ENCODE peak calls at places on chromosomes 6 and 20, in nine cellular contexts. One of them, this sample, is unnamed. For H3K9me3, the result is how much of the 10 kb centered on the place peaks cover.

GRCh38 chr6:129031051-129031599 is 148.2 kb downstream of the LAMA2 start:
- DNase-seq in tibial nerve: no peak
- DNase-seq in right lobe of liver: no peak
- DNase-seq in cardiac muscle cell: no peak
- DNase-seq in iPS DF 6.9: no peak
- DNase-seq in adipocyte: peak
- DNase-seq in heart left ventricle: no peak
- DNase-seq in upper lobe of right lung: no peak
- DNase-seq in right cardiac atrium: no peak
- DNase-seq in this sample: peak

GRCh38 chr6:106098383-106099234 is 12.5 kb downstream of the PRDM1 start:
- DNase-seq in tibial nerve: no peak
- DNase-seq in right lobe of liver: no peak
- DNase-seq in cardiac muscle cell: no peak
- DNase-seq in iPS DF 6.9: no peak
- DNase-seq in adipocyte: peak
- DNase-seq in heart left ventricle: no peak
- DNase-seq in upper lobe of right lung: no peak
- DNase-seq in right cardiac atrium: no peak
- DNase-seq in this sample: no peak

GRCh38 chr20:58054744-58055373 is 173.6 kb downstream of the ANKRD60 start:
- DNase-seq in tibial nerve: no peak
- DNase-seq in right lobe of liver: peak
- DNase-seq in cardiac muscle cell: no peak
- DNase-seq in iPS DF 6.9: no peak
- DNase-seq in adipocyte: peak
- DNase-seq in heart left ventricle: peak
- DNase-seq in upper lobe of right lung: no peak
- DNase-seq in right cardiac atrium: peak
- DNase-seq in this sample: no peak

GRCh38 chr6:169859978-169860703 is 108.7 kb downstream of the ERMARD start:
- DNase-seq in tibial nerve: no peak
- DNase-seq in right lobe of liver: no peak
- DNase-seq in cardiac muscle cell: no peak
- DNase-seq in iPS DF 6.9: no peak
- DNase-seq in adipocyte: no peak
- DNase-seq in heart left ventricle: no peak
- DNase-seq in upper lobe of right lung: peak
- DNase-seq in right cardiac atrium: no peak
- DNase-seq in this sample: no peak

GRCh38 chr6:18405477-18406293 is 18.5 kb downstream of the RNF144B start:
- DNase-seq in tibial nerve: no peak
- DNase-seq in right lobe of liver: no peak
- DNase-seq in cardiac muscle cell: no peak
- DNase-seq in iPS DF 6.9: no peak
- DNase-seq in adipocyte: peak
- DNase-seq in heart left ventricle: no peak
- DNase-seq in upper lobe of right lung: no peak
- DNase-seq in right cardiac atrium: no peak
- DNase-seq in this sample: peak

GRCh38 chr6:17962436-17963031 is 24.9 kb downstream of the KIF13A start:
- DNase-seq in tibial nerve: no peak
- DNase-seq in right lobe of liver: no peak
- DNase-seq in cardiac muscle cell: peak
- DNase-seq in iPS DF 6.9: no peak
- DNase-seq in adipocyte: peak
- DNase-seq in heart left ventricle: peak
- DNase-seq in upper lobe of right lung: no peak
- DNase-seq in right cardiac atrium: peak
- DNase-seq in this sample: no peak

GRCh38 chr6:16712250-16712930 is 48.9 kb downstream of the ATXN1 start:
- DNase-seq in tibial nerve: no peak
- DNase-seq in right lobe of liver: no peak
- DNase-seq in cardiac muscle cell: no peak
- DNase-seq in iPS DF 6.9: no peak
- DNase-seq in adipocyte: peak
- DNase-seq in heart left ventricle: no peak
- DNase-seq in upper lobe of right lung: no peak
- DNase-seq in right cardiac atrium: no peak
- DNase-seq in this sample: peak

GRCh38 chr6:156383059-156383458 is 394.1 kb upstream of the ARID1B start:
- DNase-seq in tibial nerve: no peak
- DNase-seq in right lobe of liver: no peak
- DNase-seq in cardiac muscle cell: no peak
- DNase-seq in iPS DF 6.9: no peak
- DNase-seq in adipocyte: no peak
- DNase-seq in heart left ventricle: no peak
- DNase-seq in upper lobe of right lung: no peak
- DNase-seq in right cardiac atrium: no peak
- DNase-seq in this sample: no peak

GRCh38 chr20:45067087-45067486 is 33.8 kb downstream of the KCNS1 start:
- DNase-seq in tibial nerve: no peak
- DNase-seq in right lobe of liver: no peak
- DNase-seq in cardiac muscle cell: no peak
- DNase-seq in iPS DF 6.9: no peak
- DNase-seq in adipocyte: no peak
- DNase-seq in heart left ventricle: no peak
- DNase-seq in upper lobe of right lung: no peak
- DNase-seq in right cardiac atrium: no peak
- DNase-seq in this sample: no peak

GRCh38 chr6:154732824-154733609 is at the start of gene SCAF8:
- DNase-seq in tibial nerve: peak
- DNase-seq in right lobe of liver: peak
- DNase-seq in cardiac muscle cell: peak
- DNase-seq in iPS DF 6.9: peak
- DNase-seq in adipocyte: peak
- DNase-seq in heart left ventricle: peak
- DNase-seq in upper lobe of right lung: peak
- DNase-seq in right cardiac atrium: peak
- DNase-seq in this sample: peak

GRCh38 chr6:80541186-80541585 is 434.7 kb downstream of the BCKDHB start:
- DNase-seq in tibial nerve: no peak
- DNase-seq in right lobe of liver: no peak
- DNase-seq in cardiac muscle cell: no peak
- DNase-seq in iPS DF 6.9: no peak
- DNase-seq in adipocyte: peak
- DNase-seq in heart left ventricle: no peak
- DNase-seq in upper lobe of right lung: no peak
- DNase-seq in right cardiac atrium: no peak
- DNase-seq in this sample: no peak

GRCh38 chr20:46215913-46216707 is 92.2 kb downstream of the CDH22 start:
- DNase-seq in tibial nerve: no peak
- DNase-seq in right lobe of liver: no peak
- DNase-seq in cardiac muscle cell: peak
- DNase-seq in iPS DF 6.9: peak
- DNase-seq in adipocyte: peak
- DNase-seq in heart left ventricle: peak
- DNase-seq in upper lobe of right lung: no peak
- DNase-seq in right cardiac atrium: peak
- DNase-seq in this sample: peak

GRCh38 chr6:3212261-3212660 is 15.2 kb downstream of the TUBB2B start:
- DNase-seq in tibial nerve: no peak
- DNase-seq in right lobe of liver: no peak
- DNase-seq in cardiac muscle cell: no peak
- DNase-seq in iPS DF 6.9: no peak
- DNase-seq in adipocyte: no peak
- DNase-seq in heart left ventricle: no peak
- DNase-seq in upper lobe of right lung: no peak
- DNase-seq in right cardiac atrium: no peak
- DNase-seq in this sample: no peak

GRCh38 chr20:47694021-47694818 is 91.1 kb downstream of the SULF2 start:
- DNase-seq in tibial nerve: no peak
- DNase-seq in right lobe of liver: no peak
- DNase-seq in cardiac muscle cell: no peak
- DNase-seq in iPS DF 6.9: no peak
- DNase-seq in adipocyte: no peak
- DNase-seq in heart left ventricle: no peak
- DNase-seq in upper lobe of right lung: no peak
- DNase-seq in right cardiac atrium: no peak
- DNase-seq in this sample: no peak

GRCh38 chr20:47689726-47690125 is 95.6 kb downstream of the SULF2 start:
- DNase-seq in tibial nerve: no peak
- DNase-seq in right lobe of liver: no peak
- DNase-seq in cardiac muscle cell: no peak
- DNase-seq in iPS DF 6.9: no peak
- DNase-seq in adipocyte: no peak
- DNase-seq in heart left ventricle: no peak
- DNase-seq in upper lobe of right lung: no peak
- DNase-seq in right cardiac atrium: no peak
- DNase-seq in this sample: no peak

GRCh38 chr20:47687095-47687987 is 97.9 kb downstream of the SULF2 start:
- DNase-seq in tibial nerve: no peak
- DNase-seq in right lobe of liver: no peak
- DNase-seq in cardiac muscle cell: no peak
- DNase-seq in iPS DF 6.9: no peak
- DNase-seq in adipocyte: no peak
- DNase-seq in heart left ventricle: no peak
- DNase-seq in upper lobe of right lung: no peak
- DNase-seq in right cardiac atrium: no peak
- DNase-seq in this sample: no peak

GRCh38 chr20:47688385-47689381 is 96.6 kb downstream of the SULF2 start:
- DNase-seq in tibial nerve: no peak
- DNase-seq in right lobe of liver: no peak
- DNase-seq in cardiac muscle cell: no peak
- DNase-seq in iPS DF 6.9: no peak
- DNase-seq in adipocyte: no peak
- DNase-seq in heart left ventricle: no peak
- DNase-seq in upper lobe of right lung: no peak
- DNase-seq in right cardiac atrium: no peak
- DNase-seq in this sample: peak

GRCh38 chr20:47691632-47692031 is 93.6 kb downstream of the SULF2 start:
- DNase-seq in tibial nerve: no peak
- DNase-seq in right lobe of liver: no peak
- DNase-seq in cardiac muscle cell: peak
- DNase-seq in iPS DF 6.9: no peak
- DNase-seq in adipocyte: peak
- DNase-seq in heart left ventricle: no peak
- DNase-seq in upper lobe of right lung: no peak
- DNase-seq in right cardiac atrium: no peak
- DNase-seq in this sample: no peak
- H3K9me3 ChIP-seq in tibial nerve: half or more
- H3K9me3 ChIP-seq in right lobe of liver: under half
- H3K9me3 ChIP-seq in cardiac muscle cell: under half
- H3K9me3 ChIP-seq in iPS DF 6.9: under half
- H3K9me3 ChIP-seq in adipocyte: under half
- H3K9me3 ChIP-seq in heart left ventricle: under half
- H3K9me3 ChIP-seq in upper lobe of right lung: under half
- H3K9me3 ChIP-seq in right cardiac atrium: under half
- H3K9me3 ChIP-seq in this sample: under half

DNA sequence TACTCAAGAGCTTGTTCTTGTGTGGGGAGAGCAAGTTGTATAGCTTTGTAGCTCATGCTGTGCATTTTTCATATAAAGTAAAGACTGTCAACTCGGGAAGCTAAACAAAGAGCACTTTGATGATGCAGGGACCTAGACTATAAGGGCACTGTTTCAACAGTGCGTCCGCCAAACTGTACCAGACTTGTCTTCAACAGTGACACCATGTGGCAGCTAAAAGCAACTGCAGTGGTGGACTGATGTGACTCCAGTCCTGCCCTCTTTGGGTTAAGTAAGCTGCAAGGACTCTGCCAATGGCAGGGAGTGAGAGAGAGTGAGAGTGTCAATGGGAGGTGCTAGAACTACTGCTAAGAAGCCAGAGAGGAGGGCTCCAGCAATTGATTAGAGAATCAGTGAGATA is 48.1 kb upstream of the MC3R start:
- DNase-seq in tibial nerve: no peak
- DNase-seq in right lobe of liver: no peak
- DNase-seq in cardiac muscle cell: no peak
- DNase-seq in iPS DF 6.9: no peak
- DNase-seq in adipocyte: no peak
- DNase-seq in heart left ventricle: no peak
- DNase-seq in upper lobe of right lung: no peak
- DNase-seq in right cardiac atrium: no peak
- DNase-seq in this sample: no peak
- H3K9me3 ChIP-seq in tibial nerve: under half
- H3K9me3 ChIP-seq in right lobe of liver: under half
- H3K9me3 ChIP-seq in cardiac muscle cell: under half
- H3K9me3 ChIP-seq in iPS DF 6.9: under half
- H3K9me3 ChIP-seq in adipocyte: under half
- H3K9me3 ChIP-seq in heart left ventricle: under half
- H3K9me3 ChIP-seq in upper lobe of right lung: under half
- H3K9me3 ChIP-seq in right cardiac atrium: under half
- H3K9me3 ChIP-seq in this sample: under half

DNA sequence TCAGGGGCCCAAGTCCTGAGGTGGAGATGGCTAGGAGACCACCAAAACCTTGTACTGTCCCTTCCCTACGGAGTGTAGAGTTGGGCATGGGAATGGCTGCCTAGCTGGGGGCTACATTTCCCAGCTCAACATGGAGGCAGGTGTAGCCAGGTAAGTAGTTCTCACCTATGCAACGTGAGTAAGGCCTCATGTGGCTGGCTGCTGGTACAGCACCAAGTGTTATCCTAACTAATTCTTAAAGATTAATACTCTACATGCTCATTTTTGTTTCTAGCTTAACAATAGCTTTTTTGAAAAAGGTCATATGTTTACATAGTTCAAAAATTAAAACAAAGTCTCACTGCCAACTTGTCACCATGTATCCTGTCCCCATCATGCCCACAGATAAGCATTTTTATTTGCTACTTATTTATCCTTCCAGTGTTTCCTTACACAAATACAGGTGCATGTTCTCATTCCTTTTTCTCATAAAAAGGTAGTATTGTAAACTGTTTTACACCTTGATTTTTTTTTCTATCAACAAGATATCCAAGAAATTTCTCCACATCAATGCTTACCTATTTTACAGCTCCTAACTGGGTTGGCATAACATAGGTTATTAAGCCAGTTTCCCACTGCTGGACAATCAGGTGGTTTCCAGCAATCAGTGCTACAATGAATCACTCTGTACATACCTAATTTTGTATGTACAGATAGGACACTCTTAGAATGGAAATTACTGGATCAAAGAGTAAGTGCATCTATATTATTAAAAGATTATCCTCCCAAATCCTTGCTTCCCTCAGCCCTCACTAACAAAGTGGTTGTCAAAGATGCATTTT is 25.5 kb downstream of the ABHD12 start:
- DNase-seq in tibial nerve: no peak
- DNase-seq in right lobe of liver: no peak
- DNase-seq in cardiac muscle cell: no peak
- DNase-seq in iPS DF 6.9: no peak
- DNase-seq in adipocyte: no peak
- DNase-seq in heart left ventricle: no peak
- DNase-seq in upper lobe of right lung: no peak
- DNase-seq in right cardiac atrium: no peak
- DNase-seq in this sample: no peak
- H3K9me3 ChIP-seq in tibial nerve: under half
- H3K9me3 ChIP-seq in right lobe of liver: under half
- H3K9me3 ChIP-seq in cardiac muscle cell: under half
- H3K9me3 ChIP-seq in iPS DF 6.9: under half
- H3K9me3 ChIP-seq in adipocyte: under half
- H3K9me3 ChIP-seq in heart left ventricle: under half
- H3K9me3 ChIP-seq in upper lobe of right lung: under half
- H3K9me3 ChIP-seq in right cardiac atrium: under half
- H3K9me3 ChIP-seq in this sample: under half

DNA sequence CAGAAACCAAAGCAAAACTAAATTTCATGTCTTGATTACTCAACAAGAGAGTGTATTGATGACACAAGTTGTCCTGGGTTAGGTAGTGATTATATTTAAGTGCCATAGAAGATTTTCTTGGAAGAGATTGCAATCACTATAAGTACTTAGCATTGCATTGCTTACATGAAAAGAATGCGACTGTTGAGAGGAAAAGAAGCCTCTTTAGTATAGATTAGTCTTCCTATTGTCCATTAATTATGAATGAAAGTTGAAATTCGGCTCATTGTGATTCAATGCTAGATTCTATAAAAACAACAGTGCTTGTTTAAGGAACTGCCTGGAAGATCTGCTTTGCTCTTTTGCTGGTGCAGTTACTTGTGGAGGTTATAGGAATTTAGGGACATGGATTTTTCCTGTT is 796.5 kb downstream of the KIF16B start:
- DNase-seq in tibial nerve: no peak
- DNase-seq in right lobe of liver: no peak
- DNase-seq in cardiac muscle cell: no peak
- DNase-seq in iPS DF 6.9: no peak
- DNase-seq in adipocyte: no peak
- DNase-seq in heart left ventricle: no peak
- DNase-seq in upper lobe of right lung: no peak
- DNase-seq in right cardiac atrium: no peak
- DNase-seq in this sample: no peak
- H3K9me3 ChIP-seq in tibial nerve: under half
- H3K9me3 ChIP-seq in right lobe of liver: under half
- H3K9me3 ChIP-seq in cardiac muscle cell: under half
- H3K9me3 ChIP-seq in iPS DF 6.9: under half
- H3K9me3 ChIP-seq in adipocyte: under half
- H3K9me3 ChIP-seq in heart left ventricle: under half
- H3K9me3 ChIP-seq in upper lobe of right lung: under half
- H3K9me3 ChIP-seq in right cardiac atrium: under half
- H3K9me3 ChIP-seq in this sample: under half